ENCODE peak calls at places on chromosomes 1 and 21, in four cellular contexts. A is left ventricle myocardium inferior; O is right lobe of liver; E is naive thymus-derived CD4-positive, alpha-beta T cell. V is an unnamed sample.

GRCh38 chr1:113674591-113674990 is 84.7 kb downstream of the PHTF1 start:
- DNase-seq in A (no peak), O (no peak), E (no peak), V (no peak)

GRCh38 chr21:36422279-36423098 is 37.3 kb downstream of the CHAF1B start:
- DNase-seq in A (peak; percentile 37), O (peak; percentile 75), E (peak; percentile 32), V (no peak)

GRCh38 chr1:210826686-210827085 is 307.3 kb downstream of the KCNH1 start:
- DNase-seq in A (no peak), O (no peak), E (no peak), V (no peak)

GRCh38 chr1:31336687-31337467 is 36.0 kb downstream of the FABP3 start:
- DNase-seq in A (no peak), O (peak; percentile 79), E (no peak), V (no peak)

GRCh38 chr1:20429296-20429695 is 56.7 kb downstream of the CAMK2N1 start:
- DNase-seq in A (no peak), O (no peak), E (no peak), V (no peak)

GRCh38 chr21:41508415-41509205 is 652 bp upstream of the TMPRSS2 start:
- DNase-seq in A (no peak), O (no peak), E (no peak), V (no peak)

GRCh38 chr1:77313491-77313890 is 31.7 kb downstream of the AK5 start:
- DNase-seq in A (no peak), O (peak; percentile 46), E (no peak), V (no peak)

GRCh38 chr1:194069168-194069830 is 882.9 kb upstream of the B3GALT2 start:
- DNase-seq in A (peak; percentile 81), O (peak; percentile 46), E (no peak), V (no peak)

GRCh38 chr1:156086256-156086662 is 4.0 kb upstream of the MEX3A start:
- DNase-seq in A (peak; percentile 50), O (peak; percentile 88), E (no peak), V (no peak)

GRCh38 chr1:98386675-98387440 is 274.7 kb upstream of the SNX7 start:
- DNase-seq in A (no peak), O (no peak), E (no peak), V (no peak)

GRCh38 chr1:145720878-145721671 is 1.8 kb downstream of the CD160 start:
- DNase-seq in A (peak; percentile 69), O (peak; percentile 78), E (peak; percentile 77), V (peak; percentile 46)

GRCh38 chr21:34843562-34843961 is 174.8 kb downstream of the CLIC6 start:
- DNase-seq in A (no peak), O (no peak), E (no peak), V (no peak)

GRCh38 chr1:156673387-156674121 is 3.7 kb downstream of the NES start:
- DNase-seq in A (no peak), O (no peak), E (no peak), V (no peak)

GRCh38 chr1:230266456-230266855 is 159.7 kb downstream of the PGBD5 start:
- DNase-seq in A (no peak), O (no peak), E (no peak), V (no peak)

GRCh38 chr1:240732390-240732789 is 120.4 kb upstream of the GREM2 start:
- DNase-seq in A (no peak), O (no peak), E (no peak), V (no peak)

GRCh38 chr1:205505791-205506190 is 1.3 kb downstream of the CDK18 start:
- DNase-seq in A (peak; percentile 85), O (no peak), E (no peak), V (no peak)

GRCh38 chr1:229379901-229380300 is 37.1 kb upstream of the CCSAP start:
- DNase-seq in A (no peak), O (no peak), E (no peak), V (no peak)

DNA sequence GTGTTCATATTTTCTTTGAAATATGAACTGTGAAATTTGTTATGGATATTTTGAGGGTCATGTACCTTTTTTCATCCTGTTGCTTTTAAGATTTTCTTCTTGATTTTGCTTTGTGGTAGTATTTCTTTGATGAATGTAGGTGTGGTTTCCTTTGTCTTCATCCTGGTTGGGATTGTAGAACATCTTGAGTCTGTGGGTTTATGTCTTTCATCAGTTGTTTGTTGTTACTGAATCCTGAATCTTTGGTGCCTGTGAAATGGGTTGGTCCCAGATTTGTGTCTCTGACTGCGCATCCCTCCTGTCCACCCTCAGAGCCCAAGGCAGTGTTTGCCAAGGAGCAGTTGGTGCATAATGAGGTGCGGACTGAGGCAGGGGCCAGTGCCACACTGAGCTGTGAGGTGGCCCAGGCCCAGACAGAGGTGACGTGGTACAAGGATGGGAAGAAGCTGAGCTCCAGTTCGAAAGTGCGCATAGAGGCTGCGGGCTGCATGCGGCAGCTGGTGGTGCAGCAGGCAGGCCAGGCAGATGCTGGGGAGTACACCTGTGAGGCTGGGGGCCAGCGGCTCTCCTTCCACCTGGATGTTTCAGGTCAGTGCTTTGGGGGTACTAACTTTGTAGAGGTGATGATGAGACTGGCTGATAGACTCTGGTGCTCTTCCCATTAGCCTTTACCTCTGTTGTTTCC is 38.5 kb downstream of the OBSCN start:
- DNase-seq in A (no peak), O (no peak), E (no peak), V (no peak)
- H3K9me3 ChIP-seq in A (peaks cover 52% of the 10 kb centered on the region), O (no peaks in the 10 kb centered on the region), E (no peaks in the 10 kb centered on the region), V (peaks cover 9% of the 10 kb centered on the region)

GRCh38 chr1:2791027-2791760 is 10.3 kb downstream of the TTC34 start:
- DNase-seq in A (no peak), O (no peak), E (no peak), V (no peak)
- H3K9me3 ChIP-seq in A (peaks cover 50% of the 10 kb centered on the region), O (peaks cover 5% of the 10 kb centered on the region), E (no peaks in the 10 kb centered on the region), V (no peaks in the 10 kb centered on the region)

DNA sequence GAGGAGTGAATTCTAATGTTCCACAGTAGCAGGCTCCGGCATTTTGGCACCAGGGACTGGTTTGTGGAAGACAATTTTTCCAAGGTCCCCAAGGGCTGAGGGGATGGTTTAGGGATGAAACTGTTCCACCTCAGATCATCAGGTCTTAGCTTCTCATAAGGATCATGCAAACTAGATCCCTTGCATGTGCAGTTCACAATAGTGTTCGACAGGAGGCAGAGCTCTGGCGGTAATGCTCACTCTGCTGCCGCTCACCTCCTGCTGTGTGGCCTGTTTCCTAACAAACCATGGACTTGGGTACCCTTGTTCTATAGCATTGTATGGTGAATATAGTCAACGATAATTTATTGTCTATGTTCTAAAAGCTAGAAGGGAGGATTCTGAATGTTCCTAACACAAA is 16.6 kb downstream of the CRNN start:
- DNase-seq in A (no peak), O (no peak), E (no peak), V (no peak)
- H3K9me3 ChIP-seq in A (no peaks in the 10 kb centered on the region), O (no peaks in the 10 kb centered on the region), E (no peaks in the 10 kb centered on the region), V (no peaks in the 10 kb centered on the region)

DNA sequence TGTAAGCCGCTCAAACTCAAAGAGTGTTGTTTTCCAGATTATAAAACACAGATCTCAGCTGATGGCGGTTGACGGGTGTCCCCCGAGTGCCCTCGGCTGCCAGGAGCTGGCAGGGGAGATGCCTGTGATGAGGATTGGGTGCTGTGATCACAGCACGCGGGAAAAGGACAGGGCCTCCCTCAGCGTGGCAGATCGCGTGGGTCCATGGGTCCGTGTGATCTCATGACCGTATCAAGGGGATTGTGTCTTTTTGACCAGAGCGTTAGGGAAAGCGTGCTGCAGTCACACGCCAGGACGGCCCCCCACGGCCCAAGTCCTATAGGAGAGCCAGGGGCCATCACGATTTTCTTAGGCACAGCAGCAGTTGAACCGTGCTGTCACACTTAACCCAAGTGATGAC is 51.9 kb downstream of the PDE9A start:
- DNase-seq in A (no peak), O (no peak), E (no peak), V (no peak)
- H3K9me3 ChIP-seq in A (peaks cover 15% of the 10 kb centered on the region), O (no peaks in the 10 kb centered on the region), E (no peaks in the 10 kb centered on the region), V (no peaks in the 10 kb centered on the region)

V was measured in T-helper 17 cell.